ENCODE peak calls at places on chromosome 1, in four cellular contexts. N is HCT116, K is K562, F is HepG2. W is an unnamed sample.

GRCh38 chr1:46490603-46491499 is 1.2 kb downstream of the DMBX1 start:
- DNase-seq in N (no peak), K (no peak), F (no peak), W (no peak)

GRCh38 chr1:210151063-210151672 is 81.4 kb upstream of the SERTAD4 start:
- DNase-seq in N (no peak), K (no peak), F (no peak), W (no peak)

GRCh38 chr1:100614570-100614969 is 76.6 kb downstream of the GPR88 start:
- DNase-seq in N (no peak), K (no peak), F (no peak), W (no peak)

GRCh38 chr1:177282976-177283375 is 112.2 kb downstream of the BRINP2 start:
- DNase-seq in N (no peak), K (no peak), F (no peak), W (no peak)

GRCh38 chr1:21289127-21289526 is 1.1 kb downstream of the ECE1 start:
- DNase-seq in N (no peak), K (no peak), F (no peak), W (no peak)

GRCh38 chr1:2347907-2348306 is 43.4 kb downstream of the MORN1 start:
- DNase-seq in N (no peak), K (no peak), F (no peak), W (no peak)

GRCh38 chr1:12191242-12192032 is 24.6 kb downstream of the TNFRSF1B start:
- DNase-seq in N (no peak), K (no peak), F (no peak), W (no peak)

GRCh38 chr1:15422871-15423270 is 13.2 kb downstream of the EFHD2 start:
- DNase-seq in N (no peak), K (no peak), F (no peak), W (no peak)

GRCh38 chr1:222974496-222974895 is 159.7 kb downstream of the DISP1 start:
- DNase-seq in N (no peak), K (no peak), F (no peak), W (no peak)

GRCh38 chr1:164561461-164561860 is 2.5 kb downstream of the PBX1 start:
- DNase-seq in N (no peak), K (no peak), F (no peak), W (no peak)

GRCh38 chr1:235650341-235651169 is 971 bp upstream of the GNG4 start:
- DNase-seq in N (no peak), K (no peak), F (peak), W (no peak)

GRCh38 chr1:236051107-236051885 is 13.6 kb downstream of the NID1 start:
- DNase-seq in N (no peak), K (no peak), F (no peak), W (no peak)

GRCh38 chr1:240499012-240499411 is 112.9 kb downstream of the GREM2 start:
- DNase-seq in N (no peak), K (peak), F (no peak), W (no peak)

GRCh38 chr1:85317580-85317979 is 41.1 kb upstream of the BCL10 start:
- DNase-seq in N (no peak), K (no peak), F (no peak), W (no peak)

GRCh38 chr1:35894183-35894582 is 11.2 kb downstream of the AGO1 start:
- DNase-seq in N (no peak), K (peak), F (no peak), W (no peak)

GRCh38 chr1:209569445-209570207 is 13.9 kb upstream of the CAMK1G start:
- DNase-seq in N (peak), K (peak), F (peak), W (peak)

GRCh38 chr1:223500560-223501425 is 107.6 kb downstream of the CCDC185 start:
- DNase-seq in N (peak), K (no peak), F (no peak), W (no peak)

GRCh38 chr1:11286735-11287410 is 13.9 kb downstream of the UBIAD1 start:
- DNase-seq in N (no peak), K (no peak), F (no peak), W (no peak)

GRCh38 chr1:53554592-53555305 is 95.5 kb downstream of the DMRTB1 start:
- DNase-seq in N (no peak), K (no peak), F (no peak), W (no peak)

GRCh38 chr1:226884966-226885820 is 14.8 kb downstream of the PSEN2 start:
- DNase-seq in N (no peak), K (no peak), F (no peak), W (no peak)

GRCh38 chr1:173161510-173162221 is 45.5 kb downstream of the TNFSF4 start:
- DNase-seq in N (peak), K (no peak), F (no peak), W (peak)

GRCh38 chr1:215590779-215591491 is 23.8 kb downstream of the KCTD3 start:
- DNase-seq in N (no peak), K (no peak), F (no peak), W (no peak)

GRCh38 chr1:55443175-55443933 is 228.2 kb upstream of the USP24 start:
- DNase-seq in N (peak), K (peak), F (peak), W (peak)

GRCh38 chr1:67134692-67135091 is at the start of gene C1orf141:
- DNase-seq in N (no peak), K (no peak), F (no peak), W (no peak)
- TF ChIP-seq REST in N (no peak), K (no peak), F (no peak), W (no peak)

DNA sequence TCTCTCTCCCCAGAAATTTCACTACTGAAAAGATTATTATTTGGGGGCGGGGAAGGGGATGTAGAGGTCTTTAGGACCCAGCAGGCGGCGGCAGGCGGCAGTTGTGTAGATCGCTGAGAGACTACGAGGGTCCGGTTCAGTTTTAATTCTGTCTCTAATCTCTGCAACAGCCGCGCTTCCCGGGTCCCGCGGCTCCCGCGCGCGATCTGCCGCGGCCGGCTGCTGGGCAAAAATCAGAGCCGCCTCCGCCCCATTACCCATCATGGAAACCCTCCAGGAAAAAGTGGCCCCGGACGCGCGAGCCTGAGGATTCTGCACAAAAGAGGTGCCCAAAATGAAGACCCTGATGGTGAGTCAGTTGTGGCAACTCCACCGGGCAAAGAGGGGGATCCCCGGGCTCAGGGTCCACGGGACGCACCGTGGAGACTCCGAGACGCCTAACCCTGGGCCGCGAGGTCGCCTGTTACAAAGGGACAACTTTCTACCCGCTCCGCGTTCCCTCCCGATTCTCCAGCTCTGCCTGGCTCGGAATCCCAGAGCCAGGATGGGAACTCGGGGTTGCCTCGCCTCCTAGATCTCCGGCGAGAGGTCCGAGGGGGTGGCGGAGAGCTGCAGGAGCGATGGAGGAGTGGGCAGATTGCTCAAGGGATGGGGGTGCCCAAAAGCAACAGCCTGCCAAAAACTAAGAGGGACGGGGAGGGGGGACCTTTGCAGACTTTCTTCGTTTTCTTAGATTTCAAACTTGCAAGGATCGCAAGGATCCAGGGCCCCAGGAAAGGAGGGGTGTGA is at the start of gene ST6GALNAC5:
- DNase-seq in N (no peak), K (no peak), F (no peak), W (no peak)
- TF ChIP-seq TCF7L2 in N (no peak), K (no peak), F (no peak), W (no peak)

DNA sequence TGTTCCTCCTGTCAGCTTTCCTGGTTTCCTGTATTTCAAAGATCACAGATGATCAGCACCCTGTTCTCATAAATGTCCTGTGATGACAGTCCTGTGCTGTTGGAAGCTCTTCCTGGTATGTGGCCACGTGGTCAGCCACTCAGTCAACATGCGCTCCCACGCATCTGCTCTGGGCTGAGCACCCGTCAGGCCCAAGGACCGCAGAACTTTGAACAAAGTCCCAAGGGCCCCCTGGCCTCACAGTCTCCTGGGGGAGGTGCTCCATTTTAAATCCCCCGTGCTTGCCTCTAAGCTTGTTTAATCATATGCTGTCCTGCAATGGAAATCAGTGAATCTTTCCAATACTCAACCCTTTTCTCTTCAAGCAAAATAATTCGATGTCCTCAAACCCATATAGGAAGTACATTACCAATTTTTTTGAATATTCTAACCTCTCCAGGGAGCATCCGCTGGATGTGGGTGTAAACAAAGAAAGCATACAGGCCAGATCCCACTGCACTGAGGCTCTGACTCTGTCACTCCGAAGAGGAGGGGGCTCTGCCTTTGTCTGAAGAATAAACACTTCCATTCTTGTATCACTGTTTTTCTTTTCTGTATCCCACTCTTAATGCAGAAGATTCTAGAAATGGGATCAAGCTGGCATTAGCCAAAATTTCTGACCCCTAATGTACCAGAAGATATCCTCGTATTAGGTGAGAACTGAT is 250.3 kb downstream of the SDCCAG8 start:
- DNase-seq in N (no peak), K (peak), F (peak), W (no peak)
- TF ChIP-seq REST in N (no peak), K (no peak), F (peak), W (no peak)

GRCh38 chr1:237672748-237673147 is 218.0 kb downstream of the ZP4 start:
- DNase-seq in N (no peak), K (peak), F (no peak), W (peak)
- TF ChIP-seq TCF7L2 in N (no peak), K (no peak), F (no peak), W (no peak)

GRCh38 chr1:113760102-113760804 is 967 bp upstream of the PHTF1 start:
- DNase-seq in N (no peak), K (peak), F (no peak), W (no peak)

GRCh38 chr1:113758631-113759340 is 500 bp downstream of the PHTF1 start:
- DNase-seq in N (peak), K (peak), F (peak), W (no peak)

GRCh38 chr1:113756461-113756860 is 2.8 kb downstream of the PHTF1 start:
- DNase-seq in N (no peak), K (no peak), F (no peak), W (no peak)

GRCh38 chr1:113761937-113762336 is 2.7 kb upstream of the PHTF1 start:
- DNase-seq in N (no peak), K (no peak), F (no peak), W (no peak)

GRCh38 chr1:113759341-113760101 is at the start of gene PHTF1:
- DNase-seq in N (peak), K (peak), F (peak), W (no peak)
- TF ChIP-seq REST in N (no peak), K (no peak), F (no peak), W (no peak)